ENCODE peak calls at places on chromosomes 3 and 15, in ten cellular contexts. X, O, K, C, S, F, Y, U, L and Q are unnamed samples.

GRCh38 chr3:129195731-129196256 is 12.1 kb upstream of the CNBP start:
- DNase-seq in Y (no peak), C (no peak), O (no peak), L (peak; percentile 76), U (no peak), K (no peak), X (no peak), F (peak; percentile 96), S (peak; percentile 55), Q (no peak)

GRCh38 chr3:5122741-5123706 is 932 bp downstream of the ARL8B start:
- DNase-seq in L (peak; percentile 60), S (peak; percentile 33), U (peak; percentile 17), K (peak; percentile 52), X (no peak), O (no peak), Y (no peak), F (peak; percentile 67), C (no peak), Q (no peak)

GRCh38 chr3:111218615-111219014 is 147.0 kb downstream of the NECTIN3 start:
- DNase-seq in X (no peak), O (no peak), K (no peak), F (no peak), Y (no peak), S (no peak), L (no peak), C (no peak), U (no peak), Q (no peak)

GRCh38 chr3:12190832-12191231 is 32.1 kb upstream of the TIMP4 start:
- DNase-seq in Y (no peak), X (no peak), O (no peak), L (no peak), C (no peak), F (no peak), U (no peak), K (no peak), S (no peak), Q (no peak)

GRCh38 chr3:39809995-39810595 is 686 bp downstream of the MYRIP start:
- DNase-seq in O (no peak), K (no peak), Y (no peak), F (no peak), X (no peak), S (no peak), L (no peak), C (no peak), U (peak; percentile 6), Q (no peak)

GRCh38 chr15:43544266-43544665 is 26.9 kb downstream of the MAP1A start:
- DNase-seq in U (no peak), C (no peak), F (no peak), S (no peak), K (no peak), O (no peak), X (no peak), L (no peak), Y (no peak), Q (no peak)

GRCh38 chr15:57053470-57053869 is 135.0 kb downstream of the TCF12 start:
- DNase-seq in C (no peak), U (no peak), K (no peak), Y (no peak), L (no peak), X (no peak), O (no peak), S (no peak), F (no peak), Q (no peak)

GRCh38 chr3:4821975-4822374 is 157.3 kb upstream of the BHLHE40 start:
- DNase-seq in F (no peak), C (no peak), Y (no peak), U (no peak), L (no peak), K (no peak), O (no peak), X (peak; percentile 84), S (no peak), Q (peak; percentile 79)

GRCh38 chr3:41037651-41038334 is 161.5 kb upstream of the CTNNB1 start:
- DNase-seq in U (no peak), F (no peak), K (no peak), C (no peak), L (no peak), S (no peak), X (no peak), O (no peak), Y (no peak), Q (no peak)

GRCh38 chr3:16171825-16172224 is 2.7 kb upstream of the GALNT15 start:
- DNase-seq in O (peak; percentile 27), K (no peak), L (no peak), S (no peak), X (no peak), F (no peak), U (no peak), Y (no peak), C (no peak), Q (no peak)

GRCh38 chr3:60391292-60391691 is 860.0 kb downstream of the FHIT start:
- DNase-seq in S (no peak), X (no peak), U (no peak), F (no peak), K (no peak), Y (no peak), O (no peak), C (no peak), L (no peak), Q (no peak)

GRCh38 chr3:98013428-98014349 is 21.4 kb downstream of the GABRR3 start:
- DNase-seq in K (peak; percentile 20), X (no peak), O (no peak), Y (no peak), F (no peak), L (peak; percentile 56), U (no peak), C (no peak), S (peak; percentile 83), Q (no peak)

GRCh38 chr3:179269152-179269707 is 18.3 kb upstream of the KCNMB3 start:
- DNase-seq in K (no peak), Y (no peak), X (no peak), S (no peak), F (no peak), O (no peak), C (no peak), L (no peak), U (no peak), Q (no peak)

GRCh38 chr3:48274452-48274851 is 33.5 kb downstream of the ZNF589 start:
- DNase-seq in U (no peak), X (no peak), L (no peak), S (no peak), C (no peak), Y (no peak), O (no peak), K (no peak), F (no peak), Q (no peak)

GRCh38 chr3:123758081-123758564 is 126.0 kb downstream of the MYLK start:
- DNase-seq in Y (peak; percentile 84), L (no peak), U (peak; percentile 22), S (peak; percentile 31), F (peak; percentile 43), C (no peak), O (no peak), X (no peak), K (no peak), Q (no peak)

GRCh38 chr3:7260975-7261374 is 400.1 kb downstream of the GRM7 start:
- DNase-seq in Y (no peak), K (no peak), L (no peak), U (no peak), O (no peak), C (no peak), S (no peak), F (no peak), X (no peak), Q (no peak)

GRCh38 chr3:116517308-116517707 is 72.0 kb upstream of the LSAMP start:
- DNase-seq in L (no peak), K (peak; percentile 10), O (no peak), U (peak; percentile 3), C (no peak), F (peak; percentile 5), X (no peak), S (no peak), Y (no peak), Q (no peak)

GRCh38 chr3:68256635-68257034 is 602.2 kb upstream of the SUCLG2 start:
- DNase-seq in Y (no peak), O (no peak), S (peak; percentile 5), L (no peak), X (no peak), F (no peak), C (no peak), K (peak; percentile 10), U (no peak), Q (peak; percentile 10)

GRCh38 chr3:139937674-139938279 is 2.8 kb downstream of the CLSTN2 start:
- DNase-seq in F (peak; percentile 47), C (peak; percentile 19), L (peak; percentile 59), O (no peak), S (peak; percentile 15), X (peak; percentile 15), U (peak; percentile 76), Y (no peak), K (peak; percentile 55), Q (peak; percentile 16)

GRCh38 chr3:141105828-141106628 is 54.9 kb downstream of the SPSB4 start:
- DNase-seq in U (peak; percentile 85), X (peak; percentile 56), L (peak; percentile 53), F (peak; percentile 87), S (peak; percentile 76), C (peak; percentile 81), O (no peak), K (peak; percentile 63), Y (no peak), Q (peak; percentile 62)

GRCh38 chr3:64909757-64910475 is 222.1 kb upstream of the ADAMTS9 start:
- DNase-seq in C (no peak), Y (no peak), K (no peak), L (no peak), S (no peak), F (no peak), O (no peak), X (no peak), U (no peak), Q (no peak)

GRCh38 chr15:72197460-72198409 is at the start of gene GRAMD2A:
- DNase-seq in X (no peak), O (no peak), F (peak; percentile 39), C (peak; percentile 61), S (peak; percentile 30), K (no peak), L (peak; percentile 96), Y (no peak), U (peak; percentile 80), Q (peak; percentile 54)

GRCh38 chr15:39461536-39462140 is 119.2 kb upstream of the THBS1 start:
- DNase-seq in Y (no peak), U (no peak), O (no peak), F (no peak), X (no peak), C (no peak), S (no peak), K (no peak), L (no peak), Q (no peak)

GRCh38 chr15:29324746-29325145 is 55.1 kb upstream of the NSMCE3 start:
- DNase-seq in X (no peak), C (no peak), O (no peak), K (no peak), L (no peak), F (peak; percentile 28), U (no peak), Y (no peak), S (no peak), Q (no peak)

GRCh38 chr3:66303556-66303955 is 82.8 kb downstream of the SLC25A26 start:
- DNase-seq in S (no peak), U (no peak), L (no peak), C (no peak), O (no peak), K (no peak), Y (no peak), X (peak; percentile 15), F (no peak), Q (peak; percentile 24)

GRCh38 chr3:17122758-17123157 is 238.0 kb downstream of the PLCL2 start:
- DNase-seq in S (no peak), U (no peak), Y (no peak), F (no peak), K (no peak), C (no peak), X (no peak), L (no peak), O (no peak), Q (no peak)